ENCODE peak calls at places on chromosomes 13 and 19, in six cellular contexts. One of them, this sample, is unnamed.
A peak's percentile ranks its signal among the peaks of the same experiment; 100 is the strongest.

GRCh38 chr13:39273953-39274352 is 235.7 kb downstream of the NHLRC3 start:
- DNase-seq in fibroblast of lung: peak; percentile 20
- DNase-seq in MM.1S: no peak
- DNase-seq in IMR-90: no peak
- DNase-seq in neural progenitor cell: peak; percentile 28
- DNase-seq in A549: peak; percentile 5
- DNase-seq in this sample: no peak

GRCh38 chr13:44040754-44041100 is 161.0 kb downstream of the LACC1 start:
- DNase-seq in neural progenitor cell: no peak
- DNase-seq in MM.1S: no peak
- DNase-seq in A549: no peak
- DNase-seq in IMR-90: peak; percentile 48
- DNase-seq in fibroblast of lung: peak; percentile 69
- DNase-seq in this sample: no peak

GRCh38 chr13:105276571-105276970 is 1258.9 kb downstream of the EFNB2 start:
- DNase-seq in MM.1S: no peak
- DNase-seq in A549: no peak
- DNase-seq in fibroblast of lung: no peak
- DNase-seq in IMR-90: no peak
- DNase-seq in neural progenitor cell: no peak
- DNase-seq in this sample: no peak

GRCh38 chr19:22327321-22327720 is 41.1 kb downstream of the ZNF729 start:
- DNase-seq in MM.1S: no peak
- DNase-seq in IMR-90: no peak
- DNase-seq in A549: no peak
- DNase-seq in neural progenitor cell: no peak
- DNase-seq in fibroblast of lung: no peak
- DNase-seq in this sample: no peak

GRCh38 chr13:111548301-111548700 is 227.9 kb downstream of the TEX29 start:
- DNase-seq in MM.1S: no peak
- DNase-seq in neural progenitor cell: no peak
- DNase-seq in A549: no peak
- DNase-seq in IMR-90: no peak
- DNase-seq in fibroblast of lung: no peak
- DNase-seq in this sample: no peak

GRCh38 chr19:14073925-14074838 is 1.6 kb downstream of the MISP3 start:
- DNase-seq in MM.1S: no peak
- DNase-seq in IMR-90: peak; percentile 25
- DNase-seq in neural progenitor cell: no peak
- DNase-seq in fibroblast of lung: no peak
- DNase-seq in A549: no peak
- DNase-seq in this sample: peak; percentile 55

GRCh38 chr19:52679598-52679997 is 41.4 kb upstream of the ZNF83 start:
- DNase-seq in A549: no peak
- DNase-seq in neural progenitor cell: no peak
- DNase-seq in IMR-90: no peak
- DNase-seq in MM.1S: no peak
- DNase-seq in fibroblast of lung: no peak
- DNase-seq in this sample: no peak

GRCh38 chr13:23506821-23507210 is 63.4 kb upstream of the TNFRSF19 start:
- DNase-seq in neural progenitor cell: no peak
- DNase-seq in fibroblast of lung: peak; percentile 88
- DNase-seq in IMR-90: peak; percentile 98
- DNase-seq in MM.1S: no peak
- DNase-seq in A549: no peak
- DNase-seq in this sample: no peak

GRCh38 chr13:99087954-99088491 is 110.2 kb upstream of the DOCK9 start:
- DNase-seq in neural progenitor cell: peak; percentile 37
- DNase-seq in fibroblast of lung: no peak
- DNase-seq in IMR-90: no peak
- DNase-seq in MM.1S: peak; percentile 24
- DNase-seq in A549: no peak
- DNase-seq in this sample: peak; percentile 38

GRCh38 chr19:38319421-38320258 is at the start of gene KCNK6:
- DNase-seq in IMR-90: no peak
- DNase-seq in fibroblast of lung: peak; percentile 8
- DNase-seq in MM.1S: no peak
- DNase-seq in neural progenitor cell: peak; percentile 78
- DNase-seq in A549: no peak
- DNase-seq in this sample: peak; percentile 41

GRCh38 chr13:46831588-46832194 is 34.7 kb upstream of the ESD start:
- DNase-seq in A549: peak; percentile 40
- DNase-seq in fibroblast of lung: peak; percentile 80
- DNase-seq in MM.1S: peak; percentile 21
- DNase-seq in neural progenitor cell: peak; percentile 61
- DNase-seq in IMR-90: peak; percentile 58
- DNase-seq in this sample: peak; percentile 49

GRCh38 chr13:25301347-25302113 is at the start of gene NUP58:
- DNase-seq in MM.1S: peak; percentile 89
- DNase-seq in neural progenitor cell: peak; percentile 83
- DNase-seq in A549: peak; percentile 91
- DNase-seq in IMR-90: peak; percentile 95
- DNase-seq in fibroblast of lung: peak; percentile 95
- DNase-seq in this sample: peak; percentile 94

GRCh38 chr19:48689438-48689837 is 6.3 kb upstream of the FUT2 start:
- DNase-seq in A549: no peak
- DNase-seq in IMR-90: no peak
- DNase-seq in MM.1S: no peak
- DNase-seq in fibroblast of lung: no peak
- DNase-seq in neural progenitor cell: no peak
- DNase-seq in this sample: no peak

GRCh38 chr19:4506449-4507149 is 11.7 kb downstream of the PLIN4 start:
- DNase-seq in A549: no peak
- DNase-seq in MM.1S: no peak
- DNase-seq in neural progenitor cell: no peak
- DNase-seq in IMR-90: peak; percentile 80
- DNase-seq in fibroblast of lung: peak; percentile 44
- DNase-seq in this sample: no peak

GRCh38 chr19:17681505-17682125 is 6.5 kb downstream of the UNC13A start:
- DNase-seq in neural progenitor cell: peak; percentile 86
- DNase-seq in MM.1S: peak; percentile 41
- DNase-seq in IMR-90: peak; percentile 56
- DNase-seq in A549: no peak
- DNase-seq in fibroblast of lung: peak; percentile 39
- DNase-seq in this sample: peak; percentile 69

GRCh38 chr19:18128805-18129204 is 24.2 kb upstream of the PIK3R2 start:
- DNase-seq in A549: no peak
- DNase-seq in neural progenitor cell: no peak
- DNase-seq in IMR-90: no peak
- DNase-seq in fibroblast of lung: no peak
- DNase-seq in MM.1S: no peak
- DNase-seq in this sample: no peak

GRCh38 chr13:34464011-34464410 is 478.1 kb upstream of the NBEA start:
- DNase-seq in A549: peak; percentile 28
- DNase-seq in IMR-90: no peak
- DNase-seq in fibroblast of lung: no peak
- DNase-seq in neural progenitor cell: no peak
- DNase-seq in MM.1S: no peak
- DNase-seq in this sample: no peak

GRCh38 chr13:94702181-94703041 is 9.9 kb downstream of the SOX21 start:
- DNase-seq in fibroblast of lung: no peak
- DNase-seq in A549: no peak
- DNase-seq in neural progenitor cell: peak; percentile 51
- DNase-seq in MM.1S: no peak
- DNase-seq in IMR-90: no peak
- DNase-seq in this sample: no peak

GRCh38 chr19:41821003-41821735 is 23.3 kb downstream of the LYPD4 start:
- DNase-seq in IMR-90: peak; percentile 15
- DNase-seq in MM.1S: peak; percentile 55
- DNase-seq in A549: peak; percentile 82
- DNase-seq in fibroblast of lung: peak; percentile 15
- DNase-seq in neural progenitor cell: peak; percentile 53
- DNase-seq in this sample: peak; percentile 43

GRCh38 chr13:99406799-99407201 is 94.5 kb upstream of the TM9SF2 start:
- DNase-seq in A549: no peak
- DNase-seq in fibroblast of lung: peak; percentile 11
- DNase-seq in neural progenitor cell: no peak
- DNase-seq in IMR-90: no peak
- DNase-seq in MM.1S: no peak
- DNase-seq in this sample: no peak

GRCh38 chr13:99382428-99383133 is 75.4 kb upstream of the GPR183 start:
- DNase-seq in fibroblast of lung: no peak
- DNase-seq in A549: no peak
- DNase-seq in MM.1S: no peak
- DNase-seq in IMR-90: no peak
- DNase-seq in neural progenitor cell: no peak
- DNase-seq in this sample: peak; percentile 53

GRCh38 chr19:42477117-42477516 is 34.4 kb upstream of the CXCL17 start:
- DNase-seq in neural progenitor cell: no peak
- DNase-seq in MM.1S: no peak
- DNase-seq in IMR-90: no peak
- DNase-seq in A549: no peak
- DNase-seq in fibroblast of lung: no peak
- DNase-seq in this sample: no peak

GRCh38 chr13:49399801-49400472 is 43.9 kb downstream of the CAB39L start:
- DNase-seq in A549: no peak
- DNase-seq in IMR-90: no peak
- DNase-seq in fibroblast of lung: no peak
- DNase-seq in neural progenitor cell: no peak
- DNase-seq in MM.1S: no peak
- DNase-seq in this sample: no peak

GRCh38 chr19:46661020-46661731 is at the start of gene DACT3:
- DNase-seq in A549: peak; percentile 100
- DNase-seq in neural progenitor cell: peak; percentile 100
- DNase-seq in fibroblast of lung: peak; percentile 100
- DNase-seq in IMR-90: peak; percentile 100
- DNase-seq in MM.1S: peak; percentile 100
- DNase-seq in this sample: peak; percentile 100
- TF ChIP-seq CTCF in A549: no peak
- TF ChIP-seq CTCF in neural progenitor cell: no peak
- TF ChIP-seq CTCF in fibroblast of lung: no peak
- TF ChIP-seq CTCF in IMR-90: no peak
- TF ChIP-seq CTCF in MM.1S: no peak
- TF ChIP-seq CTCF in this sample: no peak

DNA sequence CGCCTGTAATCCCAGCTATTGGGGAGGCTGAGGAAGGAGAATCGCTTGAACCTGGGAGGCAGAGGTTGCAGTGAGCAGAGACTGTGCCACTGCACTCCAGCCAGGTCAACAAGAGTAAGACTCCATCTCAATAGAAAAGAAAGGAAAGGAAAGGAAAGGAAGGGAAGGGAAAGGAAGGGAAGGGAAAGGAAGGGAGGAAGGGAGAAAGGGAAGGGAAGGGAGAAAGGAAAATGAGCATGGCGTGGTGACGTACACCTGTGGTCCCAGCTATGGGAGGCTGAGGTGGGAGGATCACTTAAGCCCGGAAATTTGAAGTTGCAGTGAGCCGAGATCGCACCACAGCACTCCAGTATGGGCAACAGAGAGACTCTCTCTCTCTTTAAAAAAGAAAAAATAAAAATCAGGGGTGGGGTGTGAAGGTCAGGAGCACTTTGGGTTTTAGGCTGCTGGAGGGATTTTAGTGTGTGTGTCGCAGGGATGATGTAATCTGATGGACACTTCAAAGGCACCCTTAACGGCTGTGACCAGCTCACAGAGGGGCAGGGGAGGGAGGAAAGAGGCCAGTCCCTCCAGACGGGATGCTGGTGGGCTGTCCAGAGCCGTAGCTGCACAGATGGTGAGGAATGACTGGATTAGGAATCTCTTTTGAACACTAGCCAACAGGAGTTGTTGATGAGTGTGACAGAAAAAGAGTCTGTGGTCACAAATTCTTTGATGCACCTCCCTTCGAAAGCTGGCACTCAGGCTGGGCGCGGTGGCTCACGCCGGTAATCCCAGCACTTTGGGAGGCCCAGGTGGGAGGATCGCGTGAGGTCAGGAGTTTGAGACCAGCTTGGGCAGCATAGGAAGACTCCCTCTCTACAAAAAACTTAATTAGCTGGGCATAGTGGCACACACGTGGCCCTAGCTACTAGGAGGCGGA is 27.6 kb downstream of the TMPRSS9 start:
- DNase-seq in IMR-90: no peak
- DNase-seq in fibroblast of lung: no peak
- DNase-seq in A549: no peak
- DNase-seq in neural progenitor cell: no peak
- DNase-seq in MM.1S: no peak
- DNase-seq in this sample: no peak
- H3K4me2 ChIP-seq in IMR-90: no peak overlapping the region
- H3K4me2 ChIP-seq in fibroblast of lung: no peak overlapping the region
- H3K4me2 ChIP-seq in A549: no peak overlapping the region
- H3K4me2 ChIP-seq in neural progenitor cell: no peak overlapping the region
- H3K4me2 ChIP-seq in MM.1S: no peak overlapping the region
- H3K4me2 ChIP-seq in this sample: no peak overlapping the region

DNA sequence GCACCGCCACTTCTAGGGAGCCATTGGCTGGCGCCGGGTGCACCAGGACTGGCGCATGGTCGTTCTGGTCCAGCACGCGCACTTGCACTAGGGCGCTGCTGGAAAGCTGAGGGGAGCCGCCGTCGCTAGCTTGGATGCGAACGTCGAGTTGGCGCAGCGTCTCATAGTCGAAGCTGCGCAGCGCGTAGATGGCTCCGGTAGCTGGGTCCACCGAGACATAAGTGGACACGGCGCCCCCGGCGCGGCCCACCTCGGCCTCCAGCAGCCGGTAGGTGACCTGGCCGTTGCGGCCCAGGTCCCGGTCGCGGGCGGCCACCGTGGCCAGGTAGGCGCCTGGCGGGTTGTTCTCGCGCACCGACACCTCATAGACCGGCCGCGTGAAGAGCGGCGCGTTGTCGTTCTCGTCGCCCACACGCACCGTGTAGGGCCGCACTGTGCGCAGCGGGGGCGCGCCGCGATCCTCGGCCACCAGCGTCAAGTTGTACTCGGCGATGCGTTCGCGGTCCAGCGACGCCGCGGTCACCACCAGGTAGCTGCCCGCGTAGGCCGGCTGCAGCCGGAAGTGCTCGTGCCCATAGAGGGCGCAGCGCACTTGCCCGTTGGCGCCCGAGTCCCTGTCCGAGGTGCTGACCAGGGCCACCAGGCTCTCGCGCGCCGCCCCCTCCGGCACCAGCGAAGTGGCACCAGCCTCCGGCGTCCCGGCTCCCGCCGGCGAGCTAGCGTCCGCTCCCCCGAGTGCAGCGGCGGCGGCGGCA is 1.7 kb downstream of the PCDH8 start:
- DNase-seq in neural progenitor cell: peak; percentile 95
- DNase-seq in A549: no peak
- DNase-seq in fibroblast of lung: peak; percentile 7
- DNase-seq in IMR-90: peak; percentile 2
- DNase-seq in MM.1S: no peak
- DNase-seq in this sample: no peak
- H3K4me3 ChIP-seq in neural progenitor cell: peak overlapping the region; percentile 31
- H3K4me3 ChIP-seq in A549: no peak overlapping the region
- H3K4me3 ChIP-seq in fibroblast of lung: no peak overlapping the region
- H3K4me3 ChIP-seq in IMR-90: no peak overlapping the region
- H3K4me3 ChIP-seq in MM.1S: no peak overlapping the region
- H3K4me3 ChIP-seq in this sample: no peak overlapping the region

GRCh38 chr19:50922316-50922853 is 11.2 kb upstream of the KLK4 start:
- DNase-seq in IMR-90: peak; percentile 67
- DNase-seq in fibroblast of lung: peak; percentile 73
- DNase-seq in neural progenitor cell: peak; percentile 91
- DNase-seq in A549: peak; percentile 89
- DNase-seq in MM.1S: peak; percentile 78
- DNase-seq in this sample: peak; percentile 73
- TF ChIP-seq CTCF in IMR-90: peak; percentile 82
- TF ChIP-seq CTCF in fibroblast of lung: peak; percentile 84
- TF ChIP-seq CTCF in neural progenitor cell: peak; percentile 88
- TF ChIP-seq CTCF in A549: peak; percentile 96
- TF ChIP-seq CTCF in MM.1S: peak; percentile 86
- TF ChIP-seq CTCF in this sample: peak; percentile 91

GRCh38 chr19:10467104-10467706 is 36.0 kb downstream of the KEAP1 start:
- DNase-seq in neural progenitor cell: no peak
- DNase-seq in fibroblast of lung: no peak
- DNase-seq in A549: no peak
- DNase-seq in IMR-90: no peak
- DNase-seq in MM.1S: no peak
- DNase-seq in this sample: no peak
- H3K4me2 ChIP-seq in neural progenitor cell: no peak overlapping the region
- H3K4me2 ChIP-seq in fibroblast of lung: no peak overlapping the region
- H3K4me2 ChIP-seq in A549: no peak overlapping the region
- H3K4me2 ChIP-seq in IMR-90: no peak overlapping the region
- H3K4me2 ChIP-seq in MM.1S: no peak overlapping the region
- H3K4me2 ChIP-seq in this sample: no peak overlapping the region

GRCh38 chr19:10418281-10419199 is 1.8 kb upstream of the PDE4A start:
- DNase-seq in neural progenitor cell: peak; percentile 68
- DNase-seq in MM.1S: no peak
- DNase-seq in fibroblast of lung: no peak
- DNase-seq in IMR-90: no peak
- DNase-seq in A549: peak; percentile 56
- DNase-seq in this sample: peak; percentile 34
- H3K4me3 ChIP-seq in neural progenitor cell: peak overlapping the region; percentile 59
- H3K4me3 ChIP-seq in MM.1S: peak overlapping the region; percentile 79
- H3K4me3 ChIP-seq in fibroblast of lung: no peak overlapping the region
- H3K4me3 ChIP-seq in IMR-90: no peak overlapping the region
- H3K4me3 ChIP-seq in A549: peak overlapping the region; percentile 52
- H3K4me3 ChIP-seq in this sample: peak overlapping the region; percentile 59